ENCODE peak calls at places on chromosomes 13 and 19, in ten cellular contexts. One of them, this sample, is unnamed.

GRCh38 chr13:21402586-21403307 is 56.4 kb downstream of the ZDHHC20 start:
- DNase-seq in EH: peak
- DNase-seq in activated CD4-positive, alpha-beta T cell treated with anti-CD3 and anti-CD28 coated beads for 24 hours: no peak
- DNase-seq in activated T-helper 9 cell treated with anti-CD3 and anti-CD28 coated beads, Interleukin-2, amount 50 U/mL, for 16 hours: no peak
- DNase-seq in AG10803: peak
- DNase-seq in midbrain: no peak
- DNase-seq in lower leg skin: no peak
- DNase-seq in kidney glomerular epithelial cell: peak
- DNase-seq in aorta: no peak
- DNase-seq in stomach: no peak
- DNase-seq in this sample: no peak

GRCh38 chr13:65292488-65292901 is 1937.6 kb downstream of the PCDH9 start:
- DNase-seq in EH: peak
- DNase-seq in activated CD4-positive, alpha-beta T cell treated with anti-CD3 and anti-CD28 coated beads for 24 hours: no peak
- DNase-seq in activated T-helper 9 cell treated with anti-CD3 and anti-CD28 coated beads, Interleukin-2, amount 50 U/mL, for 16 hours: no peak
- DNase-seq in AG10803: peak
- DNase-seq in midbrain: no peak
- DNase-seq in lower leg skin: no peak
- DNase-seq in kidney glomerular epithelial cell: no peak
- DNase-seq in aorta: no peak
- DNase-seq in stomach: no peak
- DNase-seq in this sample: no peak

GRCh38 chr13:37539176-37539575 is 59.4 kb downstream of the POSTN start:
- DNase-seq in EH: peak
- DNase-seq in activated CD4-positive, alpha-beta T cell treated with anti-CD3 and anti-CD28 coated beads for 24 hours: no peak
- DNase-seq in activated T-helper 9 cell treated with anti-CD3 and anti-CD28 coated beads, Interleukin-2, amount 50 U/mL, for 16 hours: no peak
- DNase-seq in AG10803: peak
- DNase-seq in midbrain: no peak
- DNase-seq in lower leg skin: no peak
- DNase-seq in kidney glomerular epithelial cell: no peak
- DNase-seq in aorta: no peak
- DNase-seq in stomach: no peak
- DNase-seq in this sample: no peak

GRCh38 chr13:75544681-75545333 is 4.8 kb upstream of the UCHL3 start:
- DNase-seq in EH: peak
- DNase-seq in activated CD4-positive, alpha-beta T cell treated with anti-CD3 and anti-CD28 coated beads for 24 hours: no peak
- DNase-seq in activated T-helper 9 cell treated with anti-CD3 and anti-CD28 coated beads, Interleukin-2, amount 50 U/mL, for 16 hours: no peak
- DNase-seq in AG10803: peak
- DNase-seq in midbrain: no peak
- DNase-seq in lower leg skin: no peak
- DNase-seq in kidney glomerular epithelial cell: no peak
- DNase-seq in aorta: no peak
- DNase-seq in stomach: no peak
- DNase-seq in this sample: no peak

GRCh38 chr19:50377051-50377441 is 789 bp downstream of the NR1H2 start:
- DNase-seq in EH: no peak
- DNase-seq in activated CD4-positive, alpha-beta T cell treated with anti-CD3 and anti-CD28 coated beads for 24 hours: no peak
- DNase-seq in activated T-helper 9 cell treated with anti-CD3 and anti-CD28 coated beads, Interleukin-2, amount 50 U/mL, for 16 hours: no peak
- DNase-seq in AG10803: no peak
- DNase-seq in midbrain: no peak
- DNase-seq in lower leg skin: no peak
- DNase-seq in kidney glomerular epithelial cell: no peak
- DNase-seq in aorta: no peak
- DNase-seq in stomach: peak
- DNase-seq in this sample: peak

GRCh38 chr19:6039541-6040225 is 61.7 kb upstream of the RANBP3 start:
- DNase-seq in EH: no peak
- DNase-seq in activated CD4-positive, alpha-beta T cell treated with anti-CD3 and anti-CD28 coated beads for 24 hours: no peak
- DNase-seq in activated T-helper 9 cell treated with anti-CD3 and anti-CD28 coated beads, Interleukin-2, amount 50 U/mL, for 16 hours: no peak
- DNase-seq in AG10803: no peak
- DNase-seq in midbrain: no peak
- DNase-seq in lower leg skin: peak
- DNase-seq in kidney glomerular epithelial cell: no peak
- DNase-seq in aorta: no peak
- DNase-seq in stomach: no peak
- DNase-seq in this sample: no peak

GRCh38 chr13:111347438-111347837 is 27.0 kb downstream of the TEX29 start:
- DNase-seq in EH: no peak
- DNase-seq in activated CD4-positive, alpha-beta T cell treated with anti-CD3 and anti-CD28 coated beads for 24 hours: no peak
- DNase-seq in activated T-helper 9 cell treated with anti-CD3 and anti-CD28 coated beads, Interleukin-2, amount 50 U/mL, for 16 hours: no peak
- DNase-seq in AG10803: no peak
- DNase-seq in midbrain: no peak
- DNase-seq in lower leg skin: no peak
- DNase-seq in kidney glomerular epithelial cell: no peak
- DNase-seq in aorta: no peak
- DNase-seq in stomach: no peak
- DNase-seq in this sample: no peak

GRCh38 chr19:7839476-7839875 is 9.5 kb downstream of the EVI5L start:
- DNase-seq in EH: no peak
- DNase-seq in activated CD4-positive, alpha-beta T cell treated with anti-CD3 and anti-CD28 coated beads for 24 hours: no peak
- DNase-seq in activated T-helper 9 cell treated with anti-CD3 and anti-CD28 coated beads, Interleukin-2, amount 50 U/mL, for 16 hours: no peak
- DNase-seq in AG10803: no peak
- DNase-seq in midbrain: no peak
- DNase-seq in lower leg skin: no peak
- DNase-seq in kidney glomerular epithelial cell: no peak
- DNase-seq in aorta: no peak
- DNase-seq in stomach: no peak
- DNase-seq in this sample: no peak

GRCh38 chr19:3544054-3544376 is 5.0 kb downstream of the TEKTIP1 start:
- DNase-seq in EH: no peak
- DNase-seq in activated CD4-positive, alpha-beta T cell treated with anti-CD3 and anti-CD28 coated beads for 24 hours: no peak
- DNase-seq in activated T-helper 9 cell treated with anti-CD3 and anti-CD28 coated beads, Interleukin-2, amount 50 U/mL, for 16 hours: no peak
- DNase-seq in AG10803: no peak
- DNase-seq in midbrain: no peak
- DNase-seq in lower leg skin: no peak
- DNase-seq in kidney glomerular epithelial cell: no peak
- DNase-seq in aorta: no peak
- DNase-seq in stomach: no peak
- DNase-seq in this sample: no peak

GRCh38 chr13:108328848-108329247 is 59.3 kb downstream of the TNFSF13B start:
- DNase-seq in EH: no peak
- DNase-seq in activated CD4-positive, alpha-beta T cell treated with anti-CD3 and anti-CD28 coated beads for 24 hours: no peak
- DNase-seq in activated T-helper 9 cell treated with anti-CD3 and anti-CD28 coated beads, Interleukin-2, amount 50 U/mL, for 16 hours: no peak
- DNase-seq in AG10803: no peak
- DNase-seq in midbrain: no peak
- DNase-seq in lower leg skin: no peak
- DNase-seq in kidney glomerular epithelial cell: no peak
- DNase-seq in aorta: no peak
- DNase-seq in stomach: no peak
- DNase-seq in this sample: no peak

GRCh38 chr19:41570639-41571112 is 5.3 kb upstream of the CEACAM21 start:
- DNase-seq in EH: peak
- DNase-seq in activated CD4-positive, alpha-beta T cell treated with anti-CD3 and anti-CD28 coated beads for 24 hours: peak
- DNase-seq in activated T-helper 9 cell treated with anti-CD3 and anti-CD28 coated beads, Interleukin-2, amount 50 U/mL, for 16 hours: peak
- DNase-seq in AG10803: peak
- DNase-seq in midbrain: peak
- DNase-seq in lower leg skin: peak
- DNase-seq in kidney glomerular epithelial cell: peak
- DNase-seq in aorta: peak
- DNase-seq in stomach: peak
- DNase-seq in this sample: peak

GRCh38 chr13:44936246-44936645 is 53.0 kb downstream of the NUFIP1 start:
- DNase-seq in EH: peak
- DNase-seq in activated CD4-positive, alpha-beta T cell treated with anti-CD3 and anti-CD28 coated beads for 24 hours: no peak
- DNase-seq in activated T-helper 9 cell treated with anti-CD3 and anti-CD28 coated beads, Interleukin-2, amount 50 U/mL, for 16 hours: no peak
- DNase-seq in AG10803: no peak
- DNase-seq in midbrain: no peak
- DNase-seq in lower leg skin: no peak
- DNase-seq in kidney glomerular epithelial cell: peak
- DNase-seq in aorta: no peak
- DNase-seq in stomach: no peak
- DNase-seq in this sample: no peak

GRCh38 chr19:35135389-35135909 is 590 bp upstream of the LGI4 start:
- DNase-seq in EH: peak
- DNase-seq in activated CD4-positive, alpha-beta T cell treated with anti-CD3 and anti-CD28 coated beads for 24 hours: peak
- DNase-seq in activated T-helper 9 cell treated with anti-CD3 and anti-CD28 coated beads, Interleukin-2, amount 50 U/mL, for 16 hours: peak
- DNase-seq in AG10803: peak
- DNase-seq in midbrain: peak
- DNase-seq in lower leg skin: peak
- DNase-seq in kidney glomerular epithelial cell: peak
- DNase-seq in aorta: peak
- DNase-seq in stomach: peak
- DNase-seq in this sample: peak

GRCh38 chr13:28452755-28453154 is 42.2 kb downstream of the FLT1 start:
- DNase-seq in EH: no peak
- DNase-seq in activated CD4-positive, alpha-beta T cell treated with anti-CD3 and anti-CD28 coated beads for 24 hours: no peak
- DNase-seq in activated T-helper 9 cell treated with anti-CD3 and anti-CD28 coated beads, Interleukin-2, amount 50 U/mL, for 16 hours: no peak
- DNase-seq in AG10803: no peak
- DNase-seq in midbrain: no peak
- DNase-seq in lower leg skin: no peak
- DNase-seq in kidney glomerular epithelial cell: no peak
- DNase-seq in aorta: no peak
- DNase-seq in stomach: no peak
- DNase-seq in this sample: no peak

GRCh38 chr19:49676136-49676689 is 858 bp upstream of the PRMT1 start:
- DNase-seq in EH: peak
- DNase-seq in activated CD4-positive, alpha-beta T cell treated with anti-CD3 and anti-CD28 coated beads for 24 hours: peak
- DNase-seq in activated T-helper 9 cell treated with anti-CD3 and anti-CD28 coated beads, Interleukin-2, amount 50 U/mL, for 16 hours: peak
- DNase-seq in AG10803: peak
- DNase-seq in midbrain: peak
- DNase-seq in lower leg skin: peak
- DNase-seq in kidney glomerular epithelial cell: peak
- DNase-seq in aorta: peak
- DNase-seq in stomach: peak
- DNase-seq in this sample: peak

GRCh38 chr13:111480976-111481375 is 160.5 kb downstream of the TEX29 start:
- DNase-seq in EH: no peak
- DNase-seq in activated CD4-positive, alpha-beta T cell treated with anti-CD3 and anti-CD28 coated beads for 24 hours: no peak
- DNase-seq in activated T-helper 9 cell treated with anti-CD3 and anti-CD28 coated beads, Interleukin-2, amount 50 U/mL, for 16 hours: no peak
- DNase-seq in AG10803: no peak
- DNase-seq in midbrain: no peak
- DNase-seq in lower leg skin: no peak
- DNase-seq in kidney glomerular epithelial cell: no peak
- DNase-seq in aorta: peak
- DNase-seq in stomach: peak
- DNase-seq in this sample: no peak

GRCh38 chr19:42191855-42192254 is 25.6 kb downstream of the DEDD2 start:
- DNase-seq in EH: peak
- DNase-seq in activated CD4-positive, alpha-beta T cell treated with anti-CD3 and anti-CD28 coated beads for 24 hours: no peak
- DNase-seq in activated T-helper 9 cell treated with anti-CD3 and anti-CD28 coated beads, Interleukin-2, amount 50 U/mL, for 16 hours: no peak
- DNase-seq in AG10803: peak
- DNase-seq in midbrain: no peak
- DNase-seq in lower leg skin: no peak
- DNase-seq in kidney glomerular epithelial cell: no peak
- DNase-seq in aorta: no peak
- DNase-seq in stomach: peak
- DNase-seq in this sample: no peak

GRCh38 chr13:94330552-94331071 is 148.9 kb downstream of the DCT start:
- DNase-seq in EH: no peak
- DNase-seq in activated CD4-positive, alpha-beta T cell treated with anti-CD3 and anti-CD28 coated beads for 24 hours: no peak
- DNase-seq in activated T-helper 9 cell treated with anti-CD3 and anti-CD28 coated beads, Interleukin-2, amount 50 U/mL, for 16 hours: no peak
- DNase-seq in AG10803: no peak
- DNase-seq in midbrain: no peak
- DNase-seq in lower leg skin: no peak
- DNase-seq in kidney glomerular epithelial cell: no peak
- DNase-seq in aorta: no peak
- DNase-seq in stomach: no peak
- DNase-seq in this sample: no peak

GRCh38 chr13:29428310-29428991 is 167.0 kb downstream of the SLC7A1 start:
- DNase-seq in EH: peak
- DNase-seq in activated CD4-positive, alpha-beta T cell treated with anti-CD3 and anti-CD28 coated beads for 24 hours: no peak
- DNase-seq in activated T-helper 9 cell treated with anti-CD3 and anti-CD28 coated beads, Interleukin-2, amount 50 U/mL, for 16 hours: no peak
- DNase-seq in AG10803: no peak
- DNase-seq in midbrain: no peak
- DNase-seq in lower leg skin: no peak
- DNase-seq in kidney glomerular epithelial cell: no peak
- DNase-seq in aorta: peak
- DNase-seq in stomach: no peak
- DNase-seq in this sample: no peak

GRCh38 chr13:40640845-40641458 is 25.5 kb downstream of the FOXO1 start:
- DNase-seq in EH: no peak
- DNase-seq in activated CD4-positive, alpha-beta T cell treated with anti-CD3 and anti-CD28 coated beads for 24 hours: no peak
- DNase-seq in activated T-helper 9 cell treated with anti-CD3 and anti-CD28 coated beads, Interleukin-2, amount 50 U/mL, for 16 hours: no peak
- DNase-seq in AG10803: no peak
- DNase-seq in midbrain: no peak
- DNase-seq in lower leg skin: no peak
- DNase-seq in kidney glomerular epithelial cell: no peak
- DNase-seq in aorta: no peak
- DNase-seq in stomach: no peak
- DNase-seq in this sample: peak

GRCh38 chr13:110415669-110416068 is 108.6 kb downstream of the COL4A2 start:
- DNase-seq in EH: no peak
- DNase-seq in activated CD4-positive, alpha-beta T cell treated with anti-CD3 and anti-CD28 coated beads for 24 hours: no peak
- DNase-seq in activated T-helper 9 cell treated with anti-CD3 and anti-CD28 coated beads, Interleukin-2, amount 50 U/mL, for 16 hours: no peak
- DNase-seq in AG10803: no peak
- DNase-seq in midbrain: no peak
- DNase-seq in lower leg skin: peak
- DNase-seq in kidney glomerular epithelial cell: no peak
- DNase-seq in aorta: no peak
- DNase-seq in stomach: no peak
- DNase-seq in this sample: no peak

GRCh38 chr19:21101511-21102242 is 19.7 kb downstream of the ZNF714 start:
- DNase-seq in EH: no peak
- DNase-seq in activated CD4-positive, alpha-beta T cell treated with anti-CD3 and anti-CD28 coated beads for 24 hours: no peak
- DNase-seq in activated T-helper 9 cell treated with anti-CD3 and anti-CD28 coated beads, Interleukin-2, amount 50 U/mL, for 16 hours: no peak
- DNase-seq in AG10803: no peak
- DNase-seq in midbrain: no peak
- DNase-seq in lower leg skin: no peak
- DNase-seq in kidney glomerular epithelial cell: no peak
- DNase-seq in aorta: no peak
- DNase-seq in stomach: no peak
- DNase-seq in this sample: no peak

GRCh38 chr19:371501-372160 is 27.0 kb upstream of the MIER2 start:
- DNase-seq in EH: peak
- DNase-seq in activated CD4-positive, alpha-beta T cell treated with anti-CD3 and anti-CD28 coated beads for 24 hours: no peak
- DNase-seq in activated T-helper 9 cell treated with anti-CD3 and anti-CD28 coated beads, Interleukin-2, amount 50 U/mL, for 16 hours: no peak
- DNase-seq in AG10803: peak
- DNase-seq in midbrain: no peak
- DNase-seq in lower leg skin: peak
- DNase-seq in kidney glomerular epithelial cell: no peak
- DNase-seq in aorta: no peak
- DNase-seq in stomach: no peak
- DNase-seq in this sample: no peak

GRCh38 chr19:55261671-55262126 is 2.9 kb upstream of the PPP6R1 start:
- DNase-seq in EH: no peak
- DNase-seq in activated CD4-positive, alpha-beta T cell treated with anti-CD3 and anti-CD28 coated beads for 24 hours: no peak
- DNase-seq in activated T-helper 9 cell treated with anti-CD3 and anti-CD28 coated beads, Interleukin-2, amount 50 U/mL, for 16 hours: no peak
- DNase-seq in AG10803: no peak
- DNase-seq in midbrain: no peak
- DNase-seq in lower leg skin: no peak
- DNase-seq in kidney glomerular epithelial cell: no peak
- DNase-seq in aorta: no peak
- DNase-seq in stomach: no peak
- DNase-seq in this sample: no peak

GRCh38 chr19:34661357-34661756 is 15.6 kb downstream of the SCGB2B2 start:
- DNase-seq in EH: no peak
- DNase-seq in activated CD4-positive, alpha-beta T cell treated with anti-CD3 and anti-CD28 coated beads for 24 hours: no peak
- DNase-seq in activated T-helper 9 cell treated with anti-CD3 and anti-CD28 coated beads, Interleukin-2, amount 50 U/mL, for 16 hours: no peak
- DNase-seq in AG10803: peak
- DNase-seq in midbrain: no peak
- DNase-seq in lower leg skin: no peak
- DNase-seq in kidney glomerular epithelial cell: no peak
- DNase-seq in aorta: no peak
- DNase-seq in stomach: peak
- DNase-seq in this sample: no peak

GRCh38 chr19:494171-495046 is 1.9 kb upstream of the MADCAM1 start:
- DNase-seq in EH: no peak
- DNase-seq in activated CD4-positive, alpha-beta T cell treated with anti-CD3 and anti-CD28 coated beads for 24 hours: no peak
- DNase-seq in activated T-helper 9 cell treated with anti-CD3 and anti-CD28 coated beads, Interleukin-2, amount 50 U/mL, for 16 hours: no peak
- DNase-seq in AG10803: no peak
- DNase-seq in midbrain: no peak
- DNase-seq in lower leg skin: no peak
- DNase-seq in kidney glomerular epithelial cell: no peak
- DNase-seq in aorta: no peak
- DNase-seq in stomach: no peak
- DNase-seq in this sample: peak